ENCODE peak calls at places on chromosomes 13 and 19, in six cellular contexts. E, K, J, O, F and V are unnamed samples. For H3K36me3, the result is how much of the 10 kb centered on the place peaks cover.

GRCh38 chr19:44847144-44848035 is 1.3 kb downstream of the NECTIN2 start:
- DNase-seq in E (no peak), K (peak), J (peak), O (peak), F (peak), V (no peak)

GRCh38 chr19:5189318-5189607 is 151.3 kb downstream of the PTPRS start:
- DNase-seq in E (no peak), K (no peak), J (no peak), O (no peak), F (no peak), V (no peak)

GRCh38 chr19:42292042-42292960 is 9.6 kb upstream of the PRR19 start:
- DNase-seq in E (no peak), K (no peak), J (no peak), O (no peak), F (no peak), V (no peak)

GRCh38 chr19:38869160-38869835 is 8.8 kb downstream of the RINL start:
- DNase-seq in E (no peak), K (no peak), J (no peak), O (peak), F (no peak), V (no peak)

GRCh38 chr19:55255618-55256423 is 3.0 kb downstream of the PPP6R1 start:
- DNase-seq in E (peak), K (peak), J (peak), O (no peak), F (peak), V (peak)

GRCh38 chr13:50081106-50081898 is 66.1 kb downstream of the KCNRG start:
- DNase-seq in E (peak), K (no peak), J (no peak), O (peak), F (no peak), V (peak)

GRCh38 chr19:37353968-37354367 is 16.9 kb upstream of the ZNF527 start:
- DNase-seq in E (no peak), K (no peak), J (no peak), O (no peak), F (no peak), V (no peak)

GRCh38 chr13:77800219-77800618 is 102.7 kb downstream of the SLAIN1 start:
- DNase-seq in E (no peak), K (no peak), J (no peak), O (no peak), F (peak), V (no peak)

GRCh38 chr19:49017041-49017665 is at the start of gene LHB:
- DNase-seq in E (no peak), K (no peak), J (no peak), O (peak), F (no peak), V (no peak)
- H3K27ac ChIP-seq in E (no peak), K (no peak), J (no peak), O (no peak), F (no peak), V (no peak)

DNA sequence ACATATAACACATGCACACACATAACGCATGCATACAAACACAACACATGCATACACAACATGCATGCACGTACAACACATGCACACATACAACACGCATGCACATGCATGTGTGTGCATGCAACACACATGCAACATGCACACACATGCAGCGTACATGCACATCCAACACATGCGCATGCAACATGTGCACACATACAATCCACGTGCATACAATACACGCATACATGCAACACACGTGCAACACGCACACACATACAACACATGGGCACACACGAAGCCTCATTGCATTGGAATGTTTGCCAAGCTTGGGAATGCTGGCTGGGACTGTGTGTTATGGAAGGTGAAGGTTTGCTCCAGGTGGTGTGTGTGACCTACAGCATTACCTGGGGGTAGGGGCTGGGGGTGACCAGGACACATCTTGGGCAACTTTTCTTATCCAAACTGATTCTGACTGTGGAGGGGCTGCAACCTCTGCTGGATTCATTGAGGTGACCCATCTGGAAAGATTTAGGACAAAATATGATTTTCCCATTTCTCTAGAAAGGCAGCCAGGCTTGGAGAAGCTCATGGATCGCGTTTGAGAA is 58.9 kb downstream of the SPACA7 start:
- DNase-seq in E (no peak), K (no peak), J (no peak), O (no peak), F (no peak), V (no peak)
- H2AFZ ChIP-seq in E (no peak), K (no peak), J (peak), O (no peak), F (no peak), V (no peak)

DNA sequence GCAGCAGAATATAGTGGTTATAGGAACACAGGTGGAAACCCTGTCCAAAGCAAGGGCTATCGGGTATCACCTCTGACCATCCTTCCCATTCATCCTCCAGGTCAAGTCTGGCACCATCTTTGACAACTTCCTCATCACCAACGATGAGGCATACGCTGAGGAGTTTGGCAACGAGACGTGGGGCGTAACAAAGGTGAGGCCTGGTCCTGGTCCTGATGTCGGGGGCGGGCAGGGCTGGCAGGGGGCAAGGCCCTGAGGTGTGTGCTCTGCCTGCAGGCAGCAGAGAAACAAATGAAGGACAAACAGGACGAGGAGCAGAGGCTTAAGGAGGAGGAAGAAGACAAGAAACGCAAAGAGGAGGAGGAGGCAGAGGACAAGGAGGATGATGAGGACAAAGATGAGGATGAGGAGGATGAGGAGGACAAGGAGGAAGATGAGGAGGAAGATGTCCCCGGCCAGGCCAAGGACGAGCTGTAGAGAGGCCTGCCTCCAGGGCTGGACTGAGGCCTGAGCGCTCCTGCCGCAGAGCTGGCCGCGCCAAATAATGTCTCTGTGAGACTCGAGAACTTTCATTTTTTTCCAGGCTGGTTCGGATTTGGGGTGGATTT is 2.1 kb upstream of the RAD23A start:
- DNase-seq in E (no peak), K (no peak), J (no peak), O (no peak), F (no peak), V (peak)
- H3K36me3 ChIP-seq in E (under half), K (under half), J (half or more), O (half or more), F (under half), V (under half)

GRCh38 chr13:30125422-30126073 is 181.8 kb downstream of the KATNAL1 start:
- DNase-seq in E (no peak), K (peak), J (peak), O (no peak), F (peak), V (no peak)
- H3K27ac ChIP-seq in E (no peak), K (no peak), J (no peak), O (no peak), F (no peak), V (no peak)

GRCh38 chr13:80870186-80870585 is 529.3 kb upstream of the SPRY2 start:
- DNase-seq in E (no peak), K (peak), J (no peak), O (no peak), F (no peak), V (no peak)
- H2AFZ ChIP-seq in E (no peak), K (peak), J (no peak), O (peak), F (no peak), V (no peak)

GRCh38 chr19:12187625-12188024 is 24.7 kb downstream of the ZNF136 start:
- DNase-seq in E (no peak), K (no peak), J (no peak), O (no peak), F (no peak), V (no peak)
- H3K36me3 ChIP-seq in E (under half), K (under half), J (half or more), O (under half), F (under half), V (half or more)

GRCh38 chr13:100513171-100513570 is 75.4 kb downstream of the GGACT start:
- DNase-seq in E (no peak), K (no peak), J (no peak), O (no peak), F (no peak), V (no peak)
- H3K27ac ChIP-seq in E (no peak), K (no peak), J (no peak), O (peak), F (no peak), V (no peak)

GRCh38 chr13:113036401-113036800 is 67.4 kb downstream of the MCF2L start:
- DNase-seq in E (no peak), K (no peak), J (no peak), O (no peak), F (no peak), V (no peak)

GRCh38 chr13:113034451-113035208 is 65.6 kb downstream of the MCF2L start:
- DNase-seq in E (no peak), K (peak), J (peak), O (peak), F (peak), V (no peak)

GRCh38 chr13:113033498-113033897 is 64.5 kb downstream of the MCF2L start:
- DNase-seq in E (no peak), K (no peak), J (no peak), O (no peak), F (no peak), V (no peak)

GRCh38 chr13:113033054-113033453 is 64.0 kb downstream of the MCF2L start:
- DNase-seq in E (no peak), K (no peak), J (no peak), O (no peak), F (no peak), V (no peak)

GRCh38 chr13:113035209-113035800 is 66.3 kb downstream of the MCF2L start:
- DNase-seq in E (no peak), K (no peak), J (no peak), O (no peak), F (no peak), V (no peak)
- H2AFZ ChIP-seq in E (no peak), K (no peak), J (peak), O (no peak), F (no peak), V (no peak)

DNA sequence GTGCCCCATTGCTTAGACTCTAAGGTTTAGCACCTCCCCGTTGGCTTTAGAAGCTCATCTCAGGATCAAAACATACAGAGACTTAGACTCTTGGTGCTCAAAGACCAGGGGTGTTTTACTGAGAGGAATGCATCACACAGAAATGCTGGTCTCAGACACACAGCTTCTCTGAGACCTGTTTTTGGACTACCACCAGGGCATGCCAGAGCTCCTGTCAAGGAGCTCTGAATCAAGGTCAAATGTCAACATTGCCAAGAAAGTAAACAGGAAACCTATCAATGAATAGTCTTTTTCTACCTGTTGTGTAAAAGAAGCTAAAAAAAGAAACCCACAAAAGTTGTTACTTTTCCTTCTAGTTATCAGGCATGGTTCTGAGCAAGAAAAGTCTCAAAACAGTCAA is 149.2 kb downstream of the COL4A1 start:
- DNase-seq in E (peak), K (no peak), J (no peak), O (no peak), F (no peak), V (no peak)
- H3K36me3 ChIP-seq in E (under half), K (under half), J (half or more), O (under half), F (under half), V (under half)

DNA sequence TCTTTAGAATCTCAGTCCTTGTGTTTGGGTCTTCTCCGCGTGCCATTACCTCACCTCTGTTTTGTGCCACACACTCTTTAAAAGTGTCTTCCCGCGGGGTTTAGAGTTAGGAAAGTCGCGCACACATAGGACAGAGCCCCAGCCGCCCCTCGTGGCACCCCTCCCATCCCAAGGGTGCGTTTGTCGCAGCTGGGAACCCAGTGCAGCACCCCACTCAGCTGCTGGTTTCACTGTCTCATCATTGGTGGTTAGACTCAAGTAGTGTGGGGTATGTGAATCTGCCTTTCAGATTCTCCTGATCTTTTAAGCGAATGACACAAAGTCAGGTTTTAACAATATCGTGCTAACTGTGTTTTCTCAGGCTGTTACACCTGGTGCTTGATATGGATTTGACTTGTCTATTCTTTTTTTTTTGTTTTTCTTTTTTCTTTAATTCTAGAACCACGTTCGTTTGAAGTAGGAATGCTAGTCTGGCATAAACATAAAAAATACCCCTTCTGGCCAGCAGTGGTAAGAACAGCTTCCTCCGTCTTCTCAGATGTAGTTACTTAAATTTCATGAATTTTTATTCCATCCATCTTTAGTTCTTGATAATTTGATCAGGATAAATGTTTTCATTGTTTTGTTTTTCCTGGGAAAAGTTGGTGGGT is 19.5 kb upstream of the NDUFS7 start:
- DNase-seq in E (no peak), K (no peak), J (peak), O (no peak), F (no peak), V (no peak)
- H3K27ac ChIP-seq in E (no peak), K (no peak), J (no peak), O (peak), F (no peak), V (no peak)